ENCODE peak calls at places on chromosomes 1 and 21, in ten cellular contexts. One of them, this sample, is unnamed.

GRCh38 chr21:37671381-37671780 is 244.9 kb downstream of the KCNJ6 start:
- DNase-seq in cardiac muscle cell: no peak
- DNase-seq in tibial artery: no peak
- DNase-seq in AG10803: no peak
- DNase-seq in AG09309: no peak
- DNase-seq in colonic mucosa: no peak
- DNase-seq in body of pancreas: no peak
- DNase-seq in esophagus squamous epithelium: no peak
- DNase-seq in OCI-LY7: no peak
- DNase-seq in foreskin fibroblast: no peak
- DNase-seq in this sample: no peak

GRCh38 chr21:41086551-41086950 is 81.4 kb upstream of the BACE2 start:
- DNase-seq in AG10803: no peak
- DNase-seq in foreskin fibroblast: no peak
- DNase-seq in tibial artery: no peak
- DNase-seq in AG09309: no peak
- DNase-seq in colonic mucosa: no peak
- DNase-seq in OCI-LY7: no peak
- DNase-seq in body of pancreas: no peak
- DNase-seq in cardiac muscle cell: no peak
- DNase-seq in esophagus squamous epithelium: no peak
- DNase-seq in this sample: no peak

GRCh38 chr1:25979210-25979609 is 18.7 kb downstream of the PAFAH2 start:
- DNase-seq in cardiac muscle cell: no peak
- DNase-seq in esophagus squamous epithelium: no peak
- DNase-seq in tibial artery: no peak
- DNase-seq in colonic mucosa: no peak
- DNase-seq in body of pancreas: no peak
- DNase-seq in foreskin fibroblast: no peak
- DNase-seq in AG09309: no peak
- DNase-seq in OCI-LY7: no peak
- DNase-seq in AG10803: no peak
- DNase-seq in this sample: no peak

GRCh38 chr1:24186031-24186710 is 918 bp downstream of the IFNLR1 start:
- DNase-seq in colonic mucosa: no peak
- DNase-seq in OCI-LY7: no peak
- DNase-seq in cardiac muscle cell: no peak
- DNase-seq in tibial artery: no peak
- DNase-seq in foreskin fibroblast: no peak
- DNase-seq in AG10803: no peak
- DNase-seq in AG09309: no peak
- DNase-seq in esophagus squamous epithelium: no peak
- DNase-seq in body of pancreas: no peak
- DNase-seq in this sample: no peak

GRCh38 chr1:232510367-232511110 is 119.4 kb downstream of the SIPA1L2 start:
- DNase-seq in esophagus squamous epithelium: no peak
- DNase-seq in OCI-LY7: no peak
- DNase-seq in foreskin fibroblast: no peak
- DNase-seq in AG09309: no peak
- DNase-seq in body of pancreas: no peak
- DNase-seq in tibial artery: no peak
- DNase-seq in AG10803: no peak
- DNase-seq in colonic mucosa: no peak
- DNase-seq in cardiac muscle cell: no peak
- DNase-seq in this sample: no peak

GRCh38 chr1:178543291-178543609 is 30.3 kb downstream of the TEX35 start:
- DNase-seq in AG09309: no peak
- DNase-seq in tibial artery: no peak
- DNase-seq in esophagus squamous epithelium: no peak
- DNase-seq in colonic mucosa: no peak
- DNase-seq in OCI-LY7: peak
- DNase-seq in body of pancreas: no peak
- DNase-seq in foreskin fibroblast: no peak
- DNase-seq in cardiac muscle cell: no peak
- DNase-seq in AG10803: no peak
- DNase-seq in this sample: no peak

GRCh38 chr1:179971563-179972496 is 17.2 kb downstream of the CEP350 start:
- DNase-seq in AG10803: no peak
- DNase-seq in foreskin fibroblast: peak
- DNase-seq in body of pancreas: no peak
- DNase-seq in esophagus squamous epithelium: no peak
- DNase-seq in cardiac muscle cell: no peak
- DNase-seq in tibial artery: no peak
- DNase-seq in OCI-LY7: no peak
- DNase-seq in colonic mucosa: no peak
- DNase-seq in AG09309: no peak
- DNase-seq in this sample: no peak

GRCh38 chr1:176989023-176989422 is 175.5 kb downstream of the ASTN1 start:
- DNase-seq in tibial artery: no peak
- DNase-seq in colonic mucosa: no peak
- DNase-seq in esophagus squamous epithelium: no peak
- DNase-seq in AG10803: peak
- DNase-seq in foreskin fibroblast: peak
- DNase-seq in OCI-LY7: no peak
- DNase-seq in cardiac muscle cell: no peak
- DNase-seq in body of pancreas: no peak
- DNase-seq in AG09309: no peak
- DNase-seq in this sample: no peak

GRCh38 chr1:7582439-7582972 is 188.6 kb upstream of the VAMP3 start:
- DNase-seq in esophagus squamous epithelium: no peak
- DNase-seq in OCI-LY7: no peak
- DNase-seq in AG09309: no peak
- DNase-seq in foreskin fibroblast: no peak
- DNase-seq in tibial artery: peak
- DNase-seq in AG10803: no peak
- DNase-seq in colonic mucosa: no peak
- DNase-seq in cardiac muscle cell: no peak
- DNase-seq in body of pancreas: no peak
- DNase-seq in this sample: no peak

GRCh38 chr1:39412892-39413291 is 78.5 kb upstream of the BMP8A start:
- DNase-seq in AG10803: no peak
- DNase-seq in colonic mucosa: no peak
- DNase-seq in AG09309: no peak
- DNase-seq in esophagus squamous epithelium: no peak
- DNase-seq in cardiac muscle cell: no peak
- DNase-seq in foreskin fibroblast: no peak
- DNase-seq in tibial artery: no peak
- DNase-seq in body of pancreas: no peak
- DNase-seq in OCI-LY7: no peak
- DNase-seq in this sample: no peak

GRCh38 chr1:247212012-247212411 is 40.2 kb upstream of the ZNF124 start:
- DNase-seq in OCI-LY7: peak
- DNase-seq in body of pancreas: no peak
- DNase-seq in esophagus squamous epithelium: no peak
- DNase-seq in cardiac muscle cell: no peak
- DNase-seq in foreskin fibroblast: peak
- DNase-seq in AG10803: no peak
- DNase-seq in colonic mucosa: no peak
- DNase-seq in tibial artery: no peak
- DNase-seq in AG09309: no peak
- DNase-seq in this sample: peak

GRCh38 chr1:236888126-236888525 is 93.0 kb downstream of the MTR start:
- DNase-seq in cardiac muscle cell: no peak
- DNase-seq in AG10803: no peak
- DNase-seq in foreskin fibroblast: no peak
- DNase-seq in AG09309: no peak
- DNase-seq in OCI-LY7: no peak
- DNase-seq in tibial artery: no peak
- DNase-seq in esophagus squamous epithelium: no peak
- DNase-seq in colonic mucosa: no peak
- DNase-seq in body of pancreas: no peak
- DNase-seq in this sample: no peak
- TF ChIP-seq CTCF in cardiac muscle cell: no peak
- TF ChIP-seq CTCF in AG10803: no peak
- TF ChIP-seq CTCF in foreskin fibroblast: no peak
- TF ChIP-seq CTCF in AG09309: no peak
- TF ChIP-seq CTCF in OCI-LY7: no peak
- TF ChIP-seq CTCF in tibial artery: no peak
- TF ChIP-seq CTCF in esophagus squamous epithelium: no peak
- TF ChIP-seq CTCF in colonic mucosa: no peak
- TF ChIP-seq CTCF in body of pancreas: no peak
- TF ChIP-seq CTCF in this sample: no peak

DNA sequence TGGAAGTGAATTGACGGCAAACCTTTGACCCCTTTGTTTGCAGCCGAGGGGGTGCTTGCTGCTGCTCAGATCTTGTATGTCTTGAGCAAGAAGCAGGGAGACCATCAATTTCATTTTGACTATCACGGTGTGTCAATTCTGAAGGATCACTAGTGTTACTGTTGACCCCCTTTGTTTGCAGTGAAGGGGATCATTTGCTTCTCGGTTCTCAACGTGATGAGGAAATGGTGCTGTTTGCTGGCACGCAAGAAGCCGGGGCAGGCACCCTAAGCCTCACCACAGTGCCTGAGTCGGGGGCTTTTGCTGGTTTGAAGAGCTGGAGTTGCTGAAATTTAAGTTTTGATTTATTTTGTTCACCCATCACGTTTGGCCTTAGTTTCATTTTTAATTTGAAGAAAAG is 7.5 kb downstream of the RBM15 start:
- DNase-seq in body of pancreas: no peak
- DNase-seq in colonic mucosa: no peak
- DNase-seq in esophagus squamous epithelium: no peak
- DNase-seq in AG10803: no peak
- DNase-seq in cardiac muscle cell: no peak
- DNase-seq in tibial artery: no peak
- DNase-seq in foreskin fibroblast: no peak
- DNase-seq in OCI-LY7: peak
- DNase-seq in AG09309: no peak
- DNase-seq in this sample: peak
- H3K4me3 ChIP-seq in body of pancreas: no peak
- H3K4me3 ChIP-seq in colonic mucosa: no peak
- H3K4me3 ChIP-seq in esophagus squamous epithelium: no peak
- H3K4me3 ChIP-seq in AG10803: no peak
- H3K4me3 ChIP-seq in cardiac muscle cell: no peak
- H3K4me3 ChIP-seq in tibial artery: no peak
- H3K4me3 ChIP-seq in foreskin fibroblast: no peak
- H3K4me3 ChIP-seq in OCI-LY7: peak
- H3K4me3 ChIP-seq in AG09309: no peak
- H3K4me3 ChIP-seq in this sample: peak

DNA sequence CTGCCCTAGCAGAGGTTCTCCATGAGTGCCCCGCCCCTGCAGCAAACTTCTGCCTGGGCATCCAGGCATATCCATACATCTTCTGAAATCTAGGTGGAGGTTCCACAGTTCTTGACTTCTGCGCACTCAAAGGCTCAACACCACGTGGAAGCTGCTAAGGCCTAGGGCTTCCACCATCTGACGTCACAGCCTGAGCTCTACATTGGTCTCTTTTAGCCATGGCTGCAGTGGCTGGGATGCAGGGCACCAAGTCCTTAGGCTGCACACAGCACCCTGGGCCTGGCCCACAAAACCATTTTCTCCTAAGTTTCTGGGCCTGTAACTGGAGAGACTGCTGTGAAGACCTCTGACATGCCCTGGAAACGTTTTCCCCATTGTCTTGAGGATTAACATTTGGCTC is 272.6 kb upstream of the PLXNA2 start:
- DNase-seq in body of pancreas: no peak
- DNase-seq in colonic mucosa: no peak
- DNase-seq in esophagus squamous epithelium: no peak
- DNase-seq in foreskin fibroblast: no peak
- DNase-seq in OCI-LY7: no peak
- DNase-seq in AG10803: no peak
- DNase-seq in tibial artery: no peak
- DNase-seq in AG09309: no peak
- DNase-seq in cardiac muscle cell: no peak
- DNase-seq in this sample: no peak
- TF ChIP-seq CTCF in body of pancreas: no peak
- TF ChIP-seq CTCF in colonic mucosa: no peak
- TF ChIP-seq CTCF in esophagus squamous epithelium: no peak
- TF ChIP-seq CTCF in foreskin fibroblast: no peak
- TF ChIP-seq CTCF in OCI-LY7: no peak
- TF ChIP-seq CTCF in AG10803: no peak
- TF ChIP-seq CTCF in tibial artery: no peak
- TF ChIP-seq CTCF in AG09309: no peak
- TF ChIP-seq CTCF in cardiac muscle cell: no peak
- TF ChIP-seq CTCF in this sample: no peak

GRCh38 chr1:228737613-228738012 is 2.3 kb downstream of the RHOU start:
- DNase-seq in foreskin fibroblast: no peak
- DNase-seq in OCI-LY7: no peak
- DNase-seq in AG09309: no peak
- DNase-seq in AG10803: no peak
- DNase-seq in tibial artery: no peak
- DNase-seq in body of pancreas: no peak
- DNase-seq in cardiac muscle cell: no peak
- DNase-seq in colonic mucosa: no peak
- DNase-seq in esophagus squamous epithelium: no peak
- DNase-seq in this sample: no peak

GRCh38 chr1:228733576-228733975 is 1.7 kb upstream of the RHOU start:
- DNase-seq in AG10803: no peak
- DNase-seq in colonic mucosa: no peak
- DNase-seq in AG09309: no peak
- DNase-seq in foreskin fibroblast: no peak
- DNase-seq in esophagus squamous epithelium: no peak
- DNase-seq in cardiac muscle cell: no peak
- DNase-seq in body of pancreas: no peak
- DNase-seq in OCI-LY7: no peak
- DNase-seq in tibial artery: no peak
- DNase-seq in this sample: no peak

GRCh38 chr1:228734881-228735801 is at the start of gene RHOU:
- DNase-seq in OCI-LY7: no peak
- DNase-seq in body of pancreas: peak
- DNase-seq in cardiac muscle cell: peak
- DNase-seq in foreskin fibroblast: peak
- DNase-seq in esophagus squamous epithelium: no peak
- DNase-seq in tibial artery: peak
- DNase-seq in colonic mucosa: peak
- DNase-seq in AG09309: no peak
- DNase-seq in AG10803: peak
- DNase-seq in this sample: no peak

GRCh38 chr1:228736844-228737415 is 1.7 kb downstream of the RHOU start:
- DNase-seq in body of pancreas: no peak
- DNase-seq in foreskin fibroblast: no peak
- DNase-seq in AG10803: no peak
- DNase-seq in esophagus squamous epithelium: no peak
- DNase-seq in tibial artery: no peak
- DNase-seq in AG09309: no peak
- DNase-seq in OCI-LY7: no peak
- DNase-seq in colonic mucosa: no peak
- DNase-seq in cardiac muscle cell: no peak
- DNase-seq in this sample: no peak

GRCh38 chr1:228735871-228736586 is 750 bp downstream of the RHOU start:
- DNase-seq in esophagus squamous epithelium: no peak
- DNase-seq in cardiac muscle cell: peak
- DNase-seq in OCI-LY7: no peak
- DNase-seq in tibial artery: peak
- DNase-seq in AG10803: peak
- DNase-seq in foreskin fibroblast: peak
- DNase-seq in AG09309: no peak
- DNase-seq in colonic mucosa: peak
- DNase-seq in body of pancreas: peak
- DNase-seq in this sample: no peak
- H3K4me3 ChIP-seq in esophagus squamous epithelium: peak
- H3K4me3 ChIP-seq in cardiac muscle cell: peak
- H3K4me3 ChIP-seq in OCI-LY7: no peak
- H3K4me3 ChIP-seq in tibial artery: peak
- H3K4me3 ChIP-seq in AG10803: peak
- H3K4me3 ChIP-seq in foreskin fibroblast: peak
- H3K4me3 ChIP-seq in AG09309: no peak
- H3K4me3 ChIP-seq in colonic mucosa: peak
- H3K4me3 ChIP-seq in body of pancreas: peak
- H3K4me3 ChIP-seq in this sample: no peak